ENCODE peak calls at places on chromosomes 13 and 19, in four cellular contexts. One of them, this sample, is unnamed.

GRCh38 chr19:13834308-13834790 is 39.1 kb downstream of the ZSWIM4 start:
- DNase-seq in HepG2: no peak
- DNase-seq in K562: no peak
- DNase-seq in WTC11: no peak
- DNase-seq in this sample: no peak

GRCh38 chr19:44710483-44710882 is 11.5 kb downstream of the CEACAM16 start:
- DNase-seq in K562: no peak
- DNase-seq in WTC11: no peak
- DNase-seq in HepG2: no peak
- DNase-seq in this sample: no peak

GRCh38 chr13:78638216-78638615 is 20.7 kb downstream of the OBI1 start:
- DNase-seq in WTC11: no peak
- DNase-seq in K562: no peak
- DNase-seq in HepG2: no peak
- DNase-seq in this sample: no peak

GRCh38 chr13:41019027-41019487 is at the start of gene ELF1:
- DNase-seq in HepG2: peak
- DNase-seq in K562: peak
- DNase-seq in WTC11: no peak
- DNase-seq in this sample: peak

GRCh38 chr19:16338470-16339360 is 14.1 kb downstream of the KLF2 start:
- DNase-seq in HepG2: peak
- DNase-seq in K562: no peak
- DNase-seq in WTC11: no peak
- DNase-seq in this sample: no peak

GRCh38 chr13:111555906-111556305 is 235.5 kb downstream of the TEX29 start:
- DNase-seq in WTC11: no peak
- DNase-seq in HepG2: no peak
- DNase-seq in K562: no peak
- DNase-seq in this sample: no peak

GRCh38 chr13:102400619-102401125 is 1.2 kb downstream of the FGF14 start:
- DNase-seq in WTC11: peak
- DNase-seq in K562: no peak
- DNase-seq in HepG2: no peak
- DNase-seq in this sample: no peak

GRCh38 chr19:34230833-34231232 is 23.5 kb upstream of the GARRE1 start:
- DNase-seq in HepG2: no peak
- DNase-seq in WTC11: peak
- DNase-seq in K562: no peak
- DNase-seq in this sample: no peak

GRCh38 chr13:111661052-111661451 is 340.6 kb downstream of the TEX29 start:
- DNase-seq in WTC11: no peak
- DNase-seq in K562: no peak
- DNase-seq in HepG2: no peak
- DNase-seq in this sample: no peak

GRCh38 chr13:44967656-44968451 is 21.4 kb downstream of the NUFIP1 start:
- DNase-seq in WTC11: no peak
- DNase-seq in K562: no peak
- DNase-seq in HepG2: no peak
- DNase-seq in this sample: no peak

GRCh38 chr13:22148187-22148586 is 477.3 kb downstream of the FGF9 start:
- DNase-seq in WTC11: no peak
- DNase-seq in K562: no peak
- DNase-seq in HepG2: no peak
- DNase-seq in this sample: no peak

GRCh38 chr19:7500811-7501450 is 12.1 kb upstream of the PEX11G start:
- DNase-seq in HepG2: peak
- DNase-seq in WTC11: peak
- DNase-seq in K562: peak
- DNase-seq in this sample: peak

GRCh38 chr13:24675806-24676570 is 4.2 kb upstream of the ATP12A start:
- DNase-seq in HepG2: no peak
- DNase-seq in WTC11: no peak
- DNase-seq in K562: no peak
- DNase-seq in this sample: no peak

GRCh38 chr19:21850636-21851255 is 14.8 kb upstream of the ZNF43 start:
- DNase-seq in WTC11: no peak
- DNase-seq in HepG2: no peak
- DNase-seq in K562: no peak
- DNase-seq in this sample: no peak
- TF ChIP-seq ELF4 in WTC11: no peak
- TF ChIP-seq ELF4 in HepG2: no peak
- TF ChIP-seq ELF4 in K562: no peak
- TF ChIP-seq ELF4 in this sample: no peak

GRCh38 chr13:32426981-32427851 is 714 bp downstream of the N4BP2L1 start:
- DNase-seq in K562: no peak
- DNase-seq in WTC11: peak
- DNase-seq in HepG2: no peak
- DNase-seq in this sample: no peak
- TF ChIP-seq ELF4 in K562: no peak
- TF ChIP-seq ELF4 in WTC11: no peak
- TF ChIP-seq ELF4 in HepG2: no peak
- TF ChIP-seq ELF4 in this sample: no peak

GRCh38 chr13:42041684-42042035 is 6.8 kb upstream of the DGKH start:
- DNase-seq in WTC11: peak
- DNase-seq in HepG2: no peak
- DNase-seq in K562: peak
- DNase-seq in this sample: peak

GRCh38 chr13:42039946-42040729 is 8.3 kb upstream of the DGKH start:
- DNase-seq in WTC11: peak
- DNase-seq in K562: peak
- DNase-seq in HepG2: no peak
- DNase-seq in this sample: peak

GRCh38 chr13:42039457-42039945 is 8.9 kb upstream of the DGKH start:
- DNase-seq in WTC11: no peak
- DNase-seq in HepG2: no peak
- DNase-seq in K562: peak
- DNase-seq in this sample: peak

GRCh38 chr13:42040730-42041016 is 7.8 kb upstream of the DGKH start:
- DNase-seq in K562: no peak
- DNase-seq in WTC11: no peak
- DNase-seq in HepG2: no peak
- DNase-seq in this sample: no peak

GRCh38 chr13:42041017-42041683 is 7.3 kb upstream of the DGKH start:
- DNase-seq in WTC11: peak
- DNase-seq in K562: peak
- DNase-seq in HepG2: no peak
- DNase-seq in this sample: peak
- TF ChIP-seq ELF4 in WTC11: no peak
- TF ChIP-seq ELF4 in K562: no peak
- TF ChIP-seq ELF4 in HepG2: no peak
- TF ChIP-seq ELF4 in this sample: no peak

DNA sequence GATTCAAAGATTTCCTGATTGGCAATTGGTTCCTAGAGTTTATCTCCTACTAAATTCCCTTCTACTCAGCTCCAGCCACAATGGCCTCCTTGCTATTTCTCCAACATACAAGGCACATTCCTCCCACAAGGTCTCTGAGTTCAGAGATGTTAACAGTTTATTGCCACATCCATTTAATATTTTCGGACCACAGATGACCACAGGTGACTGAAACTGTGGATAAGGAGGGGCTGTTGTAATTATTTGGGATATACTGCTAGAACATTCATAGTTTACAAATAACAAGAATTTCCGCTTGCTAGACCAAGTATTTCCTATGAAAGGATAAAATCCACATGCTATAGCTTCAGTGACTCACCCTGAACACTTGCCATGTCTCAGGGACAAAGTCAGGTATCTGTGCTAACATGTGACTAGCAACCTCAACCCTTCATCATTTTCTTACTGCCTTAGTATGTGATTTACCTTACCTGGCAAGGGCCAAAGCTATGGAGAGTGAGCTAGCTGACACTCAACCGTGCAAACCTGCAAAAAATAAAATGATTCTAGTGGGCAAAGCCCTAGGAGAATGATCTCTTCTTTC is 117.7 kb downstream of the TBC1D4 start:
- DNase-seq in HepG2: no peak
- DNase-seq in K562: no peak
- DNase-seq in WTC11: no peak
- DNase-seq in this sample: no peak
- TF ChIP-seq ELF4 in HepG2: no peak
- TF ChIP-seq ELF4 in K562: no peak
- TF ChIP-seq ELF4 in WTC11: no peak
- TF ChIP-seq ELF4 in this sample: no peak

DNA sequence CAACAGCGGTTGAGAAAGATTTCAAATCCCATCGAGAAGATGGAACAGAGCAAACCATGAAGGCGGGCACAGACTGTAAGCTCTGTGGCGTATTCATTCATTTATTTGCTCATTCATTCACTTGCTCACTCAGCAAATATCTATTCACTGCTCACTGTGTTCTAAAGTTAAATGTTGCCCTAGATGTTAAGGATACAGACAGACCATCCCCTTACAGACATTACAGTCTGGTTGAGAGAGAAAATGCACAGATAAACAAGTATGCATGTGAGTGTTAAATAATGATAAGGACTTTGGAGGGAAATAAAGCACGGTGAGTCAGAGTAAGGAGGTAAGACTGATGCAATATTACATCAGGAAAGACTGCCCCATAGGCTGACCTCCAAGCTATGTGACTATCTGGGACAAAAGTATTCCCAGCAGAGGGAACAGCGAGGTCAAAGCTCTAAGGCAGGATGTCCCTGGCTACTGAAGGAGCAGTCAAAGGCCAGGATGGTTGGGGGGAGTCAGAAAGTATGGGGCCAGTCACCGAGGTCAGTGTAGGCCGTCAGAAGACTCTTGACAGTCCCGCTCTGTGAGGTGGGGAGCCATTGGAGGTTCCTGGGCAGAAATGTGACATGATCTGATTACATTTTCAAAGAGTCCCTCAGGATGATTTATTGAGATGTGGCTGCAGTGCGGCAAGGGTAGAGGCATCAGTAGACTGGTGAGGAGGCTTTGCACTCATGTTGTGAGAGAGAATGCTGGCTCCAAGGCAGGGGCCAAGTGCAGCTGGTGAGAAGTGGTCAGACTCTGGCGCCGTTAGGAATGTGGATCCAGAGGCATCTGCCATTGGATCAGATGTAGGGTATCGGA is 37.9 kb downstream of the MBNL2 start:
- DNase-seq in HepG2: peak
- DNase-seq in K562: peak
- DNase-seq in WTC11: no peak
- DNase-seq in this sample: no peak
- TF ChIP-seq ELF4 in HepG2: no peak
- TF ChIP-seq ELF4 in K562: no peak
- TF ChIP-seq ELF4 in WTC11: no peak
- TF ChIP-seq ELF4 in this sample: no peak

GRCh38 chr19:23310729-23311211 is 60.6 kb upstream of the ZNF724 start:
- DNase-seq in K562: no peak
- DNase-seq in WTC11: no peak
- DNase-seq in HepG2: no peak
- DNase-seq in this sample: no peak

GRCh38 chr19:23309926-23310325 is 59.7 kb upstream of the ZNF724 start:
- DNase-seq in K562: no peak
- DNase-seq in WTC11: no peak
- DNase-seq in HepG2: no peak
- DNase-seq in this sample: no peak

GRCh38 chr19:23311551-23311950 is 61.4 kb upstream of the ZNF724 start:
- DNase-seq in WTC11: no peak
- DNase-seq in K562: no peak
- DNase-seq in HepG2: no peak
- DNase-seq in this sample: no peak

GRCh38 chr19:23304238-23304637 is 54.0 kb upstream of the ZNF724 start:
- DNase-seq in K562: no peak
- DNase-seq in WTC11: no peak
- DNase-seq in HepG2: no peak
- DNase-seq in this sample: no peak

GRCh38 chr19:23305555-23305954 is 55.4 kb upstream of the ZNF724 start:
- DNase-seq in K562: no peak
- DNase-seq in HepG2: no peak
- DNase-seq in WTC11: no peak
- DNase-seq in this sample: no peak
- TF ChIP-seq ELF4 in K562: no peak
- TF ChIP-seq ELF4 in HepG2: no peak
- TF ChIP-seq ELF4 in WTC11: no peak
- TF ChIP-seq ELF4 in this sample: no peak

GRCh38 chr19:8643860-8644653 is 13.6 kb downstream of the NFILZ start:
- DNase-seq in WTC11: no peak
- DNase-seq in HepG2: no peak
- DNase-seq in K562: no peak
- DNase-seq in this sample: no peak

GRCh38 chr19:8648240-8648639 is 17.8 kb downstream of the NFILZ start:
- DNase-seq in K562: no peak
- DNase-seq in HepG2: no peak
- DNase-seq in WTC11: no peak
- DNase-seq in this sample: no peak
- TF ChIP-seq ELF4 in K562: no peak
- TF ChIP-seq ELF4 in HepG2: no peak
- TF ChIP-seq ELF4 in WTC11: no peak
- TF ChIP-seq ELF4 in this sample: no peak